ENCODE peak calls at places on chromosomes 6 and 20, in five cellular contexts. Z is NCI-H1105; B is aorta; I is body of pancreas; U is effector memory CD4-positive, alpha-beta T cell. H is an unnamed sample.
A peak's percentile ranks its signal among the peaks of the same experiment; 100 is the strongest.

GRCh38 chr6:109453156-109453555 is 2.4 kb downstream of the MICAL1 start:
- DNase-seq in Z (no peak), B (no peak), I (no peak), U (no peak), H (no peak)

GRCh38 chr20:63121749-63122405 is 94.1 kb downstream of the YTHDF1 start:
- DNase-seq in Z (no peak), B (no peak), I (no peak), U (no peak), H (no peak)

GRCh38 chr6:31541059-31541657 is 645 bp downstream of the DDX39B start:
- DNase-seq in Z (peak; percentile 50), B (no peak), I (peak; percentile 33), U (peak; percentile 65), H (no peak)

GRCh38 chr20:37669062-37669772 is 24.6 kb upstream of the CTNNBL1 start:
- DNase-seq in Z (no peak), B (no peak), I (no peak), U (no peak), H (no peak)

GRCh38 chr6:20709451-20709850 is 175.2 kb downstream of the CDKAL1 start:
- DNase-seq in Z (no peak), B (no peak), I (no peak), U (no peak), H (no peak)

GRCh38 chr20:50416269-50416863 is 93.8 kb upstream of the PTPN1 start:
- DNase-seq in Z (no peak), B (no peak), I (peak; percentile 36), U (no peak), H (no peak)

GRCh38 chr6:13990830-13991229 is 66.1 kb downstream of the RNF182 start:
- DNase-seq in Z (no peak), B (no peak), I (no peak), U (no peak), H (no peak)

GRCh38 chr20:49501917-49502316 is 19.4 kb upstream of the KCNB1 start:
- DNase-seq in Z (no peak), B (no peak), I (no peak), U (no peak), H (no peak)

GRCh38 chr6:166007349-166008263 is 160.0 kb downstream of the TBXT start:
- DNase-seq in Z (peak; percentile 59), B (no peak), I (peak; percentile 73), U (no peak), H (no peak)

GRCh38 chr6:155274106-155274505 is 10.3 kb downstream of the CLDN20 start:
- DNase-seq in Z (no peak), B (no peak), I (no peak), U (no peak), H (no peak)

GRCh38 chr6:127459231-127459641 is at the start of gene KIAA0408:
- DNase-seq in Z (no peak), B (peak; percentile 84), I (peak; percentile 65), U (no peak), H (no peak)

GRCh38 chr6:87723727-87724078 is 21.7 kb upstream of the AKIRIN2 start:
- DNase-seq in Z (no peak), B (no peak), I (no peak), U (no peak), H (no peak)

GRCh38 chr6:38427492-38428210 is 212.1 kb downstream of the BTBD9 start:
- DNase-seq in Z (no peak), B (no peak), I (no peak), U (no peak), H (no peak)

GRCh38 chr6:134851548-134851947 is 98.4 kb downstream of the ALDH8A1 start:
- DNase-seq in Z (no peak), B (no peak), I (no peak), U (no peak), H (no peak)

GRCh38 chr20:31577194-31577593 is 27.9 kb upstream of the ID1 start:
- DNase-seq in Z (no peak), B (no peak), I (no peak), U (no peak), H (no peak)

GRCh38 chr20:61933951-61934715 is 131.5 kb downstream of the TAF4 start:
- DNase-seq in Z (no peak), B (peak; percentile 34), I (peak; percentile 9), U (no peak), H (no peak)

GRCh38 chr20:40203032-40203431 is 486.0 kb downstream of the MAFB start:
- DNase-seq in Z (no peak), B (no peak), I (no peak), U (no peak), H (no peak)

GRCh38 chr6:169663468-169663867 is 38.4 kb downstream of the WDR27 start:
- DNase-seq in Z (no peak), B (no peak), I (no peak), U (no peak), H (no peak)

GRCh38 chr6:17768388-17768787 is 61.7 kb upstream of the NUP153 start:
- DNase-seq in Z (no peak), B (no peak), I (no peak), U (no peak), H (no peak)

GRCh38 chr20:19893356-19893755 is 123.8 kb upstream of the NAA20 start:
- DNase-seq in Z (no peak), B (no peak), I (no peak), U (no peak), H (no peak)

GRCh38 chr6:136226674-136227377 is 23.3 kb downstream of the MTFR2 start:
- DNase-seq in Z (no peak), B (no peak), I (no peak), U (no peak), H (no peak)

GRCh38 chr6:157944983-157945931 is 36.4 kb upstream of the SYNJ2 start:
- DNase-seq in Z (no peak), B (no peak), I (no peak), U (no peak), H (no peak)

GRCh38 chr6:49551126-49551865 is 828 bp downstream of the C6orf141 start:
- DNase-seq in Z (no peak), B (no peak), I (peak; percentile 18), U (no peak), H (peak; percentile 1)

GRCh38 chr6:84687487-84687886 is 76.9 kb downstream of the TBX18 start:
- DNase-seq in Z (no peak), B (no peak), I (no peak), U (no peak), H (no peak)

H was measured in NCI-H1092.